ENCODE peak calls at places on chromosome 18, in four cellular contexts. One of them, this sample, is unnamed.

GRCh38 chr18:78969574-78970315 is 9.9 kb upstream of the SALL3 start:
- DNase-seq in MM.1S: no peak
- DNase-seq in substantia nigra: no peak
- DNase-seq in mesendoderm: no peak
- DNase-seq in this sample: no peak

GRCh38 chr18:63322908-63323634 is 3.5 kb upstream of the BCL2 start:
- DNase-seq in MM.1S: peak
- DNase-seq in substantia nigra: peak
- DNase-seq in mesendoderm: peak
- DNase-seq in this sample: peak

GRCh38 chr18:77103991-77104521 is 28.5 kb downstream of the MBP start:
- DNase-seq in MM.1S: no peak
- DNase-seq in substantia nigra: no peak
- DNase-seq in mesendoderm: no peak
- DNase-seq in this sample: no peak

GRCh38 chr18:77100751-77101355 is 31.7 kb downstream of the MBP start:
- DNase-seq in MM.1S: no peak
- DNase-seq in substantia nigra: no peak
- DNase-seq in mesendoderm: no peak
- DNase-seq in this sample: no peak

GRCh38 chr18:26546170-26546874 is 2.0 kb downstream of the KCTD1 start:
- DNase-seq in MM.1S: no peak
- DNase-seq in substantia nigra: no peak
- DNase-seq in mesendoderm: no peak
- DNase-seq in this sample: no peak

GRCh38 chr18:59268722-59269562 is 4.3 kb downstream of the RAX start:
- DNase-seq in MM.1S: peak
- DNase-seq in substantia nigra: no peak
- DNase-seq in mesendoderm: peak
- DNase-seq in this sample: no peak

GRCh38 chr18:10032331-10032979 is 118.6 kb downstream of the VAPA start:
- DNase-seq in MM.1S: no peak
- DNase-seq in substantia nigra: peak
- DNase-seq in mesendoderm: peak
- DNase-seq in this sample: no peak

GRCh38 chr18:65983750-65984149 is 232.9 kb downstream of the CDH7 start:
- DNase-seq in MM.1S: peak
- DNase-seq in substantia nigra: no peak
- DNase-seq in mesendoderm: no peak
- DNase-seq in this sample: peak

GRCh38 chr18:78605255-78605654 is 374.4 kb upstream of the SALL3 start:
- DNase-seq in MM.1S: no peak
- DNase-seq in substantia nigra: no peak
- DNase-seq in mesendoderm: no peak
- DNase-seq in this sample: no peak

GRCh38 chr18:49616618-49617328 is 54.9 kb downstream of the LIPG start:
- DNase-seq in MM.1S: no peak
- DNase-seq in substantia nigra: no peak
- DNase-seq in mesendoderm: no peak
- DNase-seq in this sample: no peak

GRCh38 chr18:79394438-79395307 is 1.1 kb upstream of the NFATC1 start:
- DNase-seq in MM.1S: no peak
- DNase-seq in substantia nigra: no peak
- DNase-seq in mesendoderm: peak
- DNase-seq in this sample: peak

GRCh38 chr18:79965119-79965902 is 868 bp downstream of the HSBP1L1 start:
- DNase-seq in MM.1S: no peak
- DNase-seq in substantia nigra: no peak
- DNase-seq in mesendoderm: peak
- DNase-seq in this sample: peak

GRCh38 chr18:47174545-47175116 is 1.5 kb downstream of the IER3IP1 start:
- DNase-seq in MM.1S: no peak
- DNase-seq in substantia nigra: no peak
- DNase-seq in mesendoderm: peak
- DNase-seq in this sample: no peak

GRCh38 chr18:41096504-41096903 is 858.5 kb upstream of the PIK3C3 start:
- DNase-seq in MM.1S: peak
- DNase-seq in substantia nigra: no peak
- DNase-seq in mesendoderm: peak
- DNase-seq in this sample: no peak

GRCh38 chr18:11327656-11328055 is 178.3 kb upstream of the PIEZO2 start:
- DNase-seq in MM.1S: no peak
- DNase-seq in substantia nigra: no peak
- DNase-seq in mesendoderm: no peak
- DNase-seq in this sample: no peak

GRCh38 chr18:3368193-3368592 is 81.8 kb upstream of the TGIF1 start:
- DNase-seq in MM.1S: no peak
- DNase-seq in substantia nigra: no peak
- DNase-seq in mesendoderm: no peak
- DNase-seq in this sample: no peak

GRCh38 chr18:57813245-57813644 is 10.1 kb upstream of the ATP8B1 start:
- DNase-seq in MM.1S: no peak
- DNase-seq in substantia nigra: no peak
- DNase-seq in mesendoderm: peak
- DNase-seq in this sample: no peak

GRCh38 chr18:22912835-22913234 is 20.3 kb upstream of the RBBP8 start:
- DNase-seq in MM.1S: no peak
- DNase-seq in substantia nigra: no peak
- DNase-seq in mesendoderm: peak
- DNase-seq in this sample: no peak

GRCh38 chr18:55224086-55224625 is 264.9 kb upstream of the CCDC68 start:
- DNase-seq in MM.1S: no peak
- DNase-seq in substantia nigra: no peak
- DNase-seq in mesendoderm: no peak
- DNase-seq in this sample: no peak

GRCh38 chr18:37584952-37585695 is 19.5 kb upstream of the CELF4 start:
- DNase-seq in MM.1S: no peak
- DNase-seq in substantia nigra: no peak
- DNase-seq in mesendoderm: peak
- DNase-seq in this sample: no peak

GRCh38 chr18:13137041-13137938 is 81.3 kb upstream of the LDLRAD4 start:
- DNase-seq in MM.1S: peak
- DNase-seq in substantia nigra: no peak
- DNase-seq in mesendoderm: no peak
- DNase-seq in this sample: no peak

GRCh38 chr18:9817725-9818422 is 67.9 kb upstream of the TXNDC2 start:
- DNase-seq in MM.1S: no peak
- DNase-seq in substantia nigra: no peak
- DNase-seq in mesendoderm: no peak
- DNase-seq in this sample: no peak

GRCh38 chr18:73987247-73987980 is 160.2 kb downstream of the FBXO15 start:
- DNase-seq in MM.1S: no peak
- DNase-seq in substantia nigra: no peak
- DNase-seq in mesendoderm: no peak
- DNase-seq in this sample: no peak

GRCh38 chr18:21960189-21960588 is 209.2 kb upstream of the GATA6 start:
- DNase-seq in MM.1S: no peak
- DNase-seq in substantia nigra: no peak
- DNase-seq in mesendoderm: peak
- DNase-seq in this sample: no peak

GRCh38 chr18:27004056-27004829 is 138.7 kb upstream of the AQP4 start:
- DNase-seq in MM.1S: no peak
- DNase-seq in substantia nigra: peak
- DNase-seq in mesendoderm: no peak
- DNase-seq in this sample: peak

GRCh38 chr18:12372406-12372805 is 4.6 kb downstream of the AFG3L2 start:
- DNase-seq in MM.1S: no peak
- DNase-seq in substantia nigra: no peak
- DNase-seq in mesendoderm: no peak
- DNase-seq in this sample: no peak

GRCh38 chr18:79531386-79531785 is 135.7 kb downstream of the NFATC1 start:
- DNase-seq in MM.1S: no peak
- DNase-seq in substantia nigra: no peak
- DNase-seq in mesendoderm: no peak
- DNase-seq in this sample: no peak

GRCh38 chr18:62164855-62165487 is 21.9 kb downstream of the PIGN start:
- DNase-seq in MM.1S: no peak
- DNase-seq in substantia nigra: no peak
- DNase-seq in mesendoderm: peak
- DNase-seq in this sample: no peak

GRCh38 chr18:76496200-76496890 is 1.3 kb upstream of the ZNF516 start:
- DNase-seq in MM.1S: no peak
- DNase-seq in substantia nigra: peak
- DNase-seq in mesendoderm: peak
- DNase-seq in this sample: peak

GRCh38 chr18:34729264-34729663 is 19.2 kb downstream of the DTNA start:
- DNase-seq in MM.1S: no peak
- DNase-seq in substantia nigra: no peak
- DNase-seq in mesendoderm: peak
- DNase-seq in this sample: peak

GRCh38 chr18:47775961-47776360 is 154.5 kb downstream of the SMAD2 start:
- DNase-seq in MM.1S: no peak
- DNase-seq in substantia nigra: peak
- DNase-seq in mesendoderm: peak
- DNase-seq in this sample: no peak

GRCh38 chr18:62585274-62586147 is 62.7 kb downstream of the ZCCHC2 start:
- DNase-seq in MM.1S: no peak
- DNase-seq in substantia nigra: no peak
- DNase-seq in mesendoderm: no peak
- DNase-seq in this sample: no peak

GRCh38 chr18:63883617-63884016 is 3.9 kb upstream of the SERPINB2 start:
- DNase-seq in MM.1S: no peak
- DNase-seq in substantia nigra: no peak
- DNase-seq in mesendoderm: no peak
- DNase-seq in this sample: no peak

GRCh38 chr18:24027156-24027555 is 12.6 kb downstream of the TTC39C start:
- DNase-seq in MM.1S: no peak
- DNase-seq in substantia nigra: no peak
- DNase-seq in mesendoderm: no peak
- DNase-seq in this sample: no peak

GRCh38 chr18:9428301-9428706 is 47.0 kb upstream of the RALBP1 start:
- DNase-seq in MM.1S: no peak
- DNase-seq in substantia nigra: no peak
- DNase-seq in mesendoderm: no peak
- DNase-seq in this sample: no peak

GRCh38 chr18:49048361-49048760 is 97.6 kb upstream of the SMAD7 start:
- DNase-seq in MM.1S: no peak
- DNase-seq in substantia nigra: no peak
- DNase-seq in mesendoderm: no peak
- DNase-seq in this sample: no peak

GRCh38 chr18:23231340-23232021 is 96.2 kb downstream of the CABLES1 start:
- DNase-seq in MM.1S: no peak
- DNase-seq in substantia nigra: peak
- DNase-seq in mesendoderm: no peak
- DNase-seq in this sample: peak